ENCODE peak calls at places on chromosomes 12 and 14, in ten cellular contexts. C is retina; Q is AG09309; U is stimulated activated effector memory CD8-positive, alpha-beta T cell treated with anti-CD3 and anti-CD28 coated beads, Interleukin-12 subunit alpha, Interleukin-12 subunit beta, amount 100 ng/mL, for 72 hours; Y is bronchial epithelial cell; G is COLO829; O is HFF-Myc; R is hippocampal formation; T is activated CD4-positive, alpha-beta T cell treated with anti-CD3 and anti-CD28 coated beads, Interleukin-2, amount 10 ng/mL, durations not matched to agents 7 days and 5 days; E is naive thymus-derived CD4-positive, alpha-beta T cell. X is an unnamed sample.

GRCh38 chr14:60250318-60251035 is 1.5 kb downstream of the PPM1A start:
- DNase-seq in C (no peak), Q (no peak), U (no peak), Y (peak; percentile 45), G (peak; percentile 14), O (no peak), R (no peak), T (no peak), E (peak; percentile 7), X (no peak)

GRCh38 chr14:24909523-24910302 is 140.2 kb downstream of the STXBP6 start:
- DNase-seq in C (no peak), Q (no peak), U (no peak), Y (no peak), G (no peak), O (no peak), R (no peak), T (no peak), E (no peak), X (no peak)

GRCh38 chr12:113007166-113007565 is 28.8 kb downstream of the OAS2 start:
- DNase-seq in C (no peak), Q (peak; percentile 78), U (no peak), Y (peak; percentile 37), G (peak; percentile 48), O (no peak), R (no peak), T (no peak), E (no peak), X (peak; percentile 14)

GRCh38 chr12:95848575-95849388 is 10.0 kb upstream of the SNRPF start:
- DNase-seq in C (peak; percentile 23), Q (no peak), U (no peak), Y (peak; percentile 47), G (peak; percentile 35), O (peak; percentile 10), R (no peak), T (peak; percentile 16), E (no peak), X (no peak)

GRCh38 chr12:27711312-27711682 is 665 bp downstream of the MRPS35 start:
- DNase-seq in C (no peak), Q (no peak), U (no peak), Y (peak; percentile 33), G (no peak), O (no peak), R (no peak), T (peak; percentile 25), E (no peak), X (no peak)

GRCh38 chr14:45426685-45427282 is 173.8 kb upstream of the MIS18BP1 start:
- DNase-seq in C (peak; percentile 49), Q (peak; percentile 8), U (no peak), Y (peak; percentile 50), G (peak; percentile 42), O (peak; percentile 38), R (peak; percentile 60), T (peak; percentile 8), E (no peak), X (peak; percentile 1)

GRCh38 chr14:88592016-88592415 is 29.2 kb downstream of the ZC3H14 start:
- DNase-seq in C (no peak), Q (no peak), U (no peak), Y (no peak), G (no peak), O (peak; percentile 24), R (peak; percentile 29), T (no peak), E (no peak), X (no peak)

GRCh38 chr12:51941669-51942455 is 9.6 kb upstream of the ACVR1B start:
- DNase-seq in C (no peak), Q (no peak), U (no peak), Y (peak; percentile 98), G (no peak), O (no peak), R (no peak), T (no peak), E (no peak), X (no peak)

GRCh38 chr12:50542448-50542847 is 37.7 kb downstream of the DIP2B start:
- DNase-seq in C (no peak), Q (no peak), U (no peak), Y (peak; percentile 99), G (peak; percentile 40), O (no peak), R (no peak), T (no peak), E (no peak), X (no peak)

X was measured in GM04504.